ENCODE peak calls at places on chromosomes 13 and 19, in six cellular contexts. P, O, X, L, F and W are unnamed samples.

GRCh38 chr19:14502334-14503092 is 6.6 kb upstream of the GIPC1 start:
- DNase-seq in P (no peak), O (no peak), X (peak), L (no peak), F (no peak), W (no peak)

GRCh38 chr13:99124695-99125334 is 75.8 kb upstream of the UBAC2 start:
- DNase-seq in P (no peak), O (no peak), X (no peak), L (no peak), F (no peak), W (no peak)

GRCh38 chr19:2540646-2541454 is 64.9 kb downstream of the GADD45B start:
- DNase-seq in P (no peak), O (peak), X (peak), L (no peak), F (peak), W (peak)

GRCh38 chr19:4115050-4115817 is 8.7 kb downstream of the MAP2K2 start:
- DNase-seq in P (peak), O (no peak), X (no peak), L (peak), F (no peak), W (peak)

GRCh38 chr13:66940113-66940512 is 290.0 kb downstream of the PCDH9 start:
- DNase-seq in P (no peak), O (no peak), X (no peak), L (no peak), F (no peak), W (no peak)

GRCh38 chr19:13012690-13013608 is 17.7 kb downstream of the NFIX start:
- DNase-seq in P (no peak), O (peak), X (peak), L (no peak), F (no peak), W (peak)

GRCh38 chr13:26280822-26281221 is 26.9 kb downstream of the CDK8 start:
- DNase-seq in P (no peak), O (no peak), X (peak), L (no peak), F (no peak), W (no peak)

GRCh38 chr19:48480151-48480475 is 10.9 kb downstream of the CYTH2 start:
- DNase-seq in P (no peak), O (no peak), X (no peak), L (peak), F (peak), W (peak)

GRCh38 chr19:46480409-46480808 is 9.0 kb upstream of the PNMA8A start:
- DNase-seq in P (no peak), O (no peak), X (no peak), L (no peak), F (no peak), W (no peak)

GRCh38 chr13:25171517-25172302 is at the start of gene AMER2:
- DNase-seq in P (no peak), O (no peak), X (peak), L (no peak), F (no peak), W (peak)

GRCh38 chr13:41568990-41569387 is 111.6 kb downstream of the RGCC start:
- DNase-seq in P (no peak), O (no peak), X (no peak), L (no peak), F (no peak), W (no peak)

GRCh38 chr19:54357381-54357780 is 7.3 kb downstream of the LAIR1 start:
- DNase-seq in P (no peak), O (no peak), X (peak), L (no peak), F (no peak), W (no peak)

GRCh38 chr19:5624154-5624663 is 1.3 kb downstream of the SAFB start:
- DNase-seq in P (peak), O (no peak), X (peak), L (no peak), F (no peak), W (peak)

GRCh38 chr13:98050041-98050466 is 92.8 kb upstream of the FARP1 start:
- DNase-seq in P (no peak), O (no peak), X (no peak), L (no peak), F (no peak), W (no peak)

GRCh38 chr13:23434431-23434830 is 929 bp upstream of the SACS start:
- DNase-seq in P (no peak), O (no peak), X (no peak), L (no peak), F (no peak), W (no peak)

GRCh38 chr19:48497728-48498575 is 13.7 kb downstream of the LMTK3 start:
- DNase-seq in P (no peak), O (no peak), X (no peak), L (no peak), F (peak), W (no peak)

GRCh38 chr19:38878575-38879399 is 712 bp upstream of the RINL start:
- DNase-seq in P (no peak), O (no peak), X (no peak), L (no peak), F (no peak), W (no peak)

GRCh38 chr19:2230807-2231533 is 5.2 kb downstream of the PLEKHJ1 start:
- DNase-seq in P (no peak), O (no peak), X (no peak), L (no peak), F (no peak), W (no peak)

GRCh38 chr19:35739275-35740107 is 2.8 kb downstream of the IGFLR1 start:
- DNase-seq in P (no peak), O (no peak), X (no peak), L (no peak), F (no peak), W (no peak)

GRCh38 chr13:109331898-109332297 is 454.5 kb downstream of the IRS2 start:
- DNase-seq in P (no peak), O (no peak), X (peak), L (no peak), F (no peak), W (no peak)

GRCh38 chr13:55497486-55497885 is 1643.2 kb upstream of the PRR20A start:
- DNase-seq in P (no peak), O (no peak), X (peak), L (no peak), F (no peak), W (peak)

GRCh38 chr13:77511552-77511951 is 24.0 kb upstream of the SCEL start:
- DNase-seq in P (no peak), O (no peak), X (no peak), L (no peak), F (no peak), W (no peak)

GRCh38 chr13:89279374-89279773 is 1608.2 kb downstream of the SLITRK5 start:
- DNase-seq in P (no peak), O (no peak), X (no peak), L (no peak), F (no peak), W (no peak)

GRCh38 chr13:23810842-23811241 is 78.4 kb downstream of the MIPEP start:
- DNase-seq in P (no peak), O (no peak), X (no peak), L (no peak), F (no peak), W (no peak)

GRCh38 chr19:47232422-47233211 is 1.6 kb upstream of the BBC3 start:
- DNase-seq in P (no peak), O (no peak), X (no peak), L (no peak), F (no peak), W (no peak)

GRCh38 chr13:44759723-44760360 is 183.7 kb upstream of the TSC22D1 start:
- DNase-seq in P (no peak), O (no peak), X (no peak), L (no peak), F (no peak), W (no peak)

GRCh38 chr19:36149673-36150406 is 2.4 kb downstream of the COX7A1 start:
- DNase-seq in P (no peak), O (peak), X (no peak), L (no peak), F (peak), W (no peak)

GRCh38 chr13:81133066-81133465 is 792.1 kb upstream of the SPRY2 start:
- DNase-seq in P (no peak), O (no peak), X (no peak), L (no peak), F (no peak), W (no peak)

GRCh38 chr19:3034194-3034844 is 5.2 kb upstream of the TLE2 start:
- DNase-seq in P (no peak), O (no peak), X (peak), L (no peak), F (no peak), W (no peak)

GRCh38 chr19:3346677-3347353 is 19.6 kb upstream of the NFIC start:
- DNase-seq in P (no peak), O (peak), X (no peak), L (no peak), F (no peak), W (peak)

GRCh38 chr19:53871448-53871847 is 3.8 kb downstream of the MYADM start:
- DNase-seq in P (no peak), O (no peak), X (no peak), L (no peak), F (no peak), W (no peak)

GRCh38 chr13:46342538-46342937 is 44.5 kb downstream of the RUBCNL start:
- DNase-seq in P (no peak), O (no peak), X (no peak), L (no peak), F (no peak), W (no peak)

GRCh38 chr13:18956473-18957078 is 225.0 kb downstream of the TUBA3C start:
- DNase-seq in P (no peak), O (no peak), X (no peak), L (no peak), F (no peak), W (no peak)

GRCh38 chr13:113400621-113401451 is 36.9 kb upstream of the GRTP1 start:
- DNase-seq in P (no peak), O (no peak), X (no peak), L (no peak), F (no peak), W (peak)

GRCh38 chr13:89951341-89951740 is 1396.1 kb upstream of the MIR17HG start:
- DNase-seq in P (no peak), O (no peak), X (peak), L (no peak), F (no peak), W (peak)

GRCh38 chr19:13748169-13748884 is 16.0 kb upstream of the MRI1 start:
- DNase-seq in P (no peak), O (no peak), X (peak), L (no peak), F (no peak), W (no peak)